ENCODE peak calls at places on chromosomes 4 and X, in four cellular contexts. G is K562, H is GM12878, V is HepG2. S is an unnamed sample.

GRCh38 chrX:132488819-132489255 is at the start of gene MBNL3:
- DNase-seq in G (no peak), V (peak), H (no peak), S (peak)

GRCh38 chrX:149993989-149994388 is 55.7 kb upstream of the EOLA2 start:
- DNase-seq in H (no peak), V (no peak), G (no peak), S (no peak)

GRCh38 chrX:112760697-112761096 is 79.9 kb downstream of the AMOT start:
- DNase-seq in H (peak), G (no peak), V (no peak), S (no peak)

GRCh38 chr4:174154455-174154854 is 129.0 kb downstream of the FBXO8 start:
- DNase-seq in G (peak), H (no peak), V (no peak), S (no peak)

GRCh38 chr4:114807759-114808404 is 209.3 kb downstream of the UGT8 start:
- DNase-seq in G (peak), H (no peak), V (peak), S (peak)

GRCh38 chr4:98092833-98093439 is 50.3 kb downstream of the STPG2 start:
- DNase-seq in V (peak), G (peak), H (no peak), S (no peak)

GRCh38 chrX:1589356-1590130 is 1.9 kb upstream of the AKAP17A start:
- DNase-seq in H (no peak), V (no peak), G (no peak), S (no peak)

GRCh38 chr4:112952301-112952700 is 97.2 kb upstream of the ANK2 start:
- DNase-seq in H (no peak), V (no peak), G (no peak), S (no peak)

GRCh38 chr4:75715105-75715799 is 9.1 kb upstream of the USO1 start:
- DNase-seq in H (no peak), G (no peak), V (no peak), S (no peak)

GRCh38 chr4:83028976-83029375 is 6.0 kb upstream of the COPS4 start:
- DNase-seq in V (no peak), H (no peak), G (no peak), S (no peak)

GRCh38 chrX:101229155-101229554 is 9.6 kb downstream of the DRP2 start:
- DNase-seq in H (no peak), G (no peak), V (no peak), S (no peak)

GRCh38 chrX:118730500-118731247 is 3.3 kb downstream of the IL13RA1 start:
- DNase-seq in H (no peak), G (no peak), V (no peak), S (no peak)

GRCh38 chrX:49992809-49993208 is 70.4 kb downstream of the CLCN5 start:
- DNase-seq in H (no peak), V (no peak), G (no peak), S (no peak)

GRCh38 chrX:108117988-108118387 is 26.4 kb downstream of the ATG4A start:
- DNase-seq in V (no peak), H (no peak), G (no peak), S (no peak)

GRCh38 chrX:46796574-46797191 is 37.8 kb upstream of the SLC9A7 start:
- DNase-seq in G (peak), V (peak), H (no peak), S (peak)

GRCh38 chr4:152729466-152729865 is 49.7 kb upstream of the TMEM154 start:
- DNase-seq in G (no peak), H (no peak), V (no peak), S (no peak)

GRCh38 chr4:58935336-58935735 is 1825.2 kb upstream of the IGFBP7 start:
- DNase-seq in V (no peak), H (no peak), G (no peak), S (no peak)

GRCh38 chr4:10015140-10015753 is 6.0 kb downstream of the SLC2A9 start:
- DNase-seq in H (no peak), G (peak), V (no peak), S (no peak)

GRCh38 chr4:41752081-41752836 is 3.7 kb upstream of the PHOX2B start:
- DNase-seq in H (no peak), G (no peak), V (no peak), S (no peak)

DNA sequence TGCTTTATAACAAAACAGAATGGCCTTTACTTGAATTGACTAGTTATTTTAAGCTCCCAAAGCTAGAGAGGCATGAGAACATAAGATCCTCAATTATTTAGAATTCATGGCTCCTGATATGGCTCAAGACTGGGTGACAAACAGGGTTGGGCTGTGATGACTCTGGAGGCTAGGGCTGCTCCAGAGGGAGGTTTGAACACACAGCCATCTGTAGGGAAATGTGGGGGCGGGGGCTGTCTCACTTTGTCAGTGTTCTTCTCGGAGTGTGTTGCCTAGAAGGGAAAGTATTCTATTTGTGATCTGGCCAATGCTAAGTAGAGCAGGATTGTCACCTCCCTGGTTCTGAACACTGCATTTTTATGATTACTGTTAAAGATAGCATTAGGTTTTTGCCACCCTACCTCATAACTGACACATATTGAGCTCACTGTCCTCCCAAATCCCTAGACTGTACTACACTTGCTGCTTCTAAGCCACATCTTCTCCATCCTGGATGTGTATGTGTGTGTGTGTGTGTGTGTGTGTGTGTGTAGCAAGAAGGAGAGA is 45.9 kb downstream of the VSIG4 start:
- DNase-seq in H (no peak), G (peak), V (no peak), S (no peak)
- TF ChIP-seq FOXK2 in H (no peak), G (no peak), V (no peak), S (no peak)

DNA sequence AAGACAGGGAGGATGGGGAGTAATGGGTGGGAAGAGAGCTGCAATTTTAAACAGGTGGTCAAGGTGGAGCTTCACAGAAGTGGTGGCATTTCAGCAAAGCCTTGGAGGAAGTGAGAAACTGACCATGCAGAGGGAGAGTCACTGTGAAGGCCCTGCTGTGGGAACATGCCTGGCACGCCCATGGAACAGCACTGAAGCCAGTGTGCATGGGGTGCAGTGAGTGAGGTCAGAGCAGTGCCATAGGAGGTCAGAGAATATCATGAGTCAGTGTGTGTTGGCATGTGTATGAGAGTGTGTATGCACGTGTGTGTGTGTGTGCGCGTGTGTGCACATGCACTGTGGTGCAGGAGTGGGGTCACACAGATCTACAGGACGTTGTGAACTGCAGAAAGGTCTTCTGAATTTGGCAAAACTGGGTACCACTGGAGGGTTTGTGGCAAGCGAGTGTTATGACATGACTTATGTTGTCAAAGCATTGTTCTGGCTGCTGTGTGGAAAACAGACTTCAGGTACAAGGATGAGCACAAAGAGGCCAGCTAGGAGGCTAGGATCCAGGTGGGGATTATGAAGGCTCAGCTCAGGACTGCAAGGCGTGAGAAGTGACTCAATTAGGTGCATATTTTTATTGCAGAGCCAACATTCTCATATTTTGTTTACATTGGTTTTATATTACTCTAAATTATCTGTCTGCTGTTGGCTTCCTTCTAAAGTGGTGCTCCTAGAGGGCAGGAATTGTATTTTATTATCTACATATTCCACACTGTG is 34.0 kb downstream of the ZNF827 start:
- DNase-seq in H (no peak), V (no peak), G (no peak), S (no peak)
- TF ChIP-seq FOXM1 in H (no peak), V (no peak), G (no peak), S (no peak)

DNA sequence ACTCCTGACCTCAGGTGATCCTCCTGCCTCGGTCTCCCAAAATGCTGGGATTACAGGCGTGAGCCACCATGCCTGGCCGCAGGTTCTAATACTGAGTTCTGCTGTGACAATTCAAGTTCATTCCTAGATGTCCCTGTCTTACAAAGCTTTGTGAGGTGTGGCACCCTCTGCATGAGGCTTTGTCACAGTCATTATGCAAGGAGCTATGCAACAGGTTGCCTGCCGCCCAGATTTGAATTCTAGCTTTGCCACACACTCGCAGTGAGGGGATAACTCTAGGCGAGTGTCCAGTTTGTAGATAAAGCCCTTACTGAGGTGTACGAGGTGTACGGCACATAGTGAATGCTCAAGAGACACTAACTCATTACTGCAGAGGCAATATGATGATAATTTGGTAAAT is 3.5 kb downstream of the CCDC110 start:
- DNase-seq in H (no peak), G (no peak), V (no peak), S (no peak)
- TF ChIP-seq FOXK2 in H (no peak), G (no peak), V (no peak), S (no peak)

GRCh38 chrX:153572601-153573000 is 26.3 kb downstream of the CCNQ start:
- DNase-seq in G (no peak), H (no peak), V (no peak), S (no peak)

GRCh38 chrX:153571159-153571908 is 27.6 kb downstream of the CCNQ start:
- DNase-seq in H (no peak), V (no peak), G (no peak), S (no peak)

GRCh38 chrX:153576239-153576870 is 22.6 kb downstream of the CCNQ start:
- DNase-seq in H (no peak), G (no peak), V (no peak), S (no peak)

GRCh38 chrX:153576961-153577360 is 22.0 kb downstream of the CCNQ start:
- DNase-seq in H (no peak), G (no peak), V (no peak), S (no peak)

DNA sequence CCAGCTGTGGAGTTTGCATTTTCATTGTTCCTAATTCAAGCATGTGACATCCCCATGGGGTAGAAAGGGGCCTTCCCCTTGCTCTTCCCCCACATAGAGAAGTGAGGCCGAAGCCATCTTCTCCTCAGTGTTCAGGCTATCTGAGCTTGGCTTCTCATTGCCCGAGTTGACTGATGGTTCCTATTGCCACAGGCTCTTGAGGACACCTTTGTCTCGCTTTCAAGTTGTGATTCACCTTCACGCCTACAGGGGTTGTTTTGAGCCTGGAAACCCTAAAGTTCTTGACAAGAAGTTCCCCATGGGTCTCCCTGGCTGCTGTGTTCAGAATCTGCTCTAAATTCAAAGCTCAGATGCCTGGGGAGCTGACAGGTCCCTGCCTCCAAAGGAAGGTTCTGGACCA is 24.9 kb downstream of the CCNQ start:
- DNase-seq in G (peak), V (no peak), H (no peak), S (no peak)
- TF ChIP-seq FOXM1 in G (no peak), V (no peak), H (no peak), S (no peak)

DNA sequence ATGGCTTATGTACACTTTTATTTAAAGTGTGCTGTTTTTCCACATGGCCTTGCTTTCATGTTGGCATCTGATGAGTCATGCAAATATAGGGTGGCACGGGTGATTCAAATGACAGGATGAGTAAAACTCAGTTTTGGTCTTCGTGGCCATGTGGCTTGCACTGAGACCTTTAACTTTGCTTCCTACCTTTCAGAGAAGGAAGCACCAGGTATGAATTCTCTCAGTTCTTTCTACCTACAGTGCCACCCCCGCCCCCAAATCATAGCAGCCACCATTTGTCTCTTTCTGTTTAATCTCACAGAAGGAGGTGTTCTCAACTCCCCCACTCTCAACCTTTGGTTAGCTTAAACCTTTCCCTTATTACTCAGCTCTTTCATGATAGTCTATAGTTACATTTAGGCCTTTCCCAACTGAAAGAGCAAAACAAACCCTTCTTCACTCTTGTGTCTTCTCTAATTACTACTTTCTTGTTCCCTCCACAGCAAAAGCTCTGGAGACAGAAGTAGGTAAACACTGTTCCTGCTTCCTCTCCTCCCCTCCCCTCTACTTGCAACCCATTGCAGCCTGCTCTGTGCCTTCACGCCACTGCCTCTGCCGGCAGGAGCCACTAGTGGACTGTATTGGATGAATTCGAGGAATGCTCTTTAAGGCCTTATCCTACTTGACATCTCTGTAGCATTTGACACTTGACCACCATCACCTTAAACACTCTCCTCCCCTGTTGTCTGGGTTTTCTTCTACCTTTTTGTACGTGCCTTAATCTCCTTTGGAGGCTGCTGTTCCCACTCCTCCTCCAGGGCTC is 123.7 kb downstream of the AFF1 start:
- DNase-seq in V (no peak), H (no peak), G (peak), S (peak)
- TF ChIP-seq FOXK2 in V (no peak), H (no peak), G (peak), S (no peak)

GRCh38 chrX:19909761-19910160 is 22.4 kb upstream of the SH3KBP1 start:
- DNase-seq in V (no peak), G (no peak), H (no peak), S (no peak)

GRCh38 chrX:19906293-19906692 is 18.9 kb upstream of the SH3KBP1 start:
- DNase-seq in H (no peak), G (no peak), V (no peak), S (no peak)

GRCh38 chrX:19902110-19902509 is 14.7 kb upstream of the SH3KBP1 start:
- DNase-seq in G (no peak), H (no peak), V (no peak), S (no peak)

GRCh38 chrX:19907794-19908193 is 20.4 kb upstream of the SH3KBP1 start:
- DNase-seq in V (no peak), H (no peak), G (no peak), S (no peak)

GRCh38 chrX:19904778-19905367 is 17.5 kb upstream of the SH3KBP1 start:
- DNase-seq in V (peak), G (peak), H (no peak), S (peak)
- TF ChIP-seq FOXM1 in V (no peak), G (no peak), H (no peak), S (no peak)

GRCh38 chr4:141567326-141567915 is 69.0 kb upstream of the IL15 start:
- DNase-seq in G (no peak), H (no peak), V (no peak), S (no peak)
- TF ChIP-seq FOXK2 in G (no peak), H (no peak), V (no peak), S (no peak)